ENCODE peak calls at places on chromosomes 5 and 9, in six cellular contexts. One of them, this sample, is unnamed.
A peak's percentile ranks its signal among the peaks of the same experiment; 100 is the strongest.

GRCh38 chr9:130500340-130500771 is 55.6 kb downstream of the ASS1 start:
- DNase-seq in HTR-8/SVneo: no peak
- DNase-seq in GM12891: no peak
- DNase-seq in aorta: no peak
- DNase-seq in stimulated activated CD4-positive, alpha-beta T cell treated with anti-CD3 and anti-CD28 coated beads, Interleukin-1b, Interleukin-23, amount 100 ng/mL, for 4 hours: no peak
- DNase-seq in nucleus accumbens: no peak
- DNase-seq in this sample: no peak

GRCh38 chr5:133990396-133990795 is 14.4 kb downstream of the VDAC1 start:
- DNase-seq in GM12891: no peak
- DNase-seq in stimulated activated CD4-positive, alpha-beta T cell treated with anti-CD3 and anti-CD28 coated beads, Interleukin-1b, Interleukin-23, amount 100 ng/mL, for 4 hours: no peak
- DNase-seq in HTR-8/SVneo: no peak
- DNase-seq in nucleus accumbens: no peak
- DNase-seq in aorta: no peak
- DNase-seq in this sample: no peak

GRCh38 chr5:139474815-139475791 is 4.3 kb downstream of the SMIM33 start:
- DNase-seq in HTR-8/SVneo: peak; percentile 67
- DNase-seq in aorta: no peak
- DNase-seq in stimulated activated CD4-positive, alpha-beta T cell treated with anti-CD3 and anti-CD28 coated beads, Interleukin-1b, Interleukin-23, amount 100 ng/mL, for 4 hours: no peak
- DNase-seq in GM12891: no peak
- DNase-seq in nucleus accumbens: no peak
- DNase-seq in this sample: no peak

GRCh38 chr5:82351754-82352145 is 73.6 kb upstream of the RPS23 start:
- DNase-seq in GM12891: peak; percentile 30
- DNase-seq in HTR-8/SVneo: peak; percentile 64
- DNase-seq in stimulated activated CD4-positive, alpha-beta T cell treated with anti-CD3 and anti-CD28 coated beads, Interleukin-1b, Interleukin-23, amount 100 ng/mL, for 4 hours: no peak
- DNase-seq in aorta: no peak
- DNase-seq in nucleus accumbens: no peak
- DNase-seq in this sample: no peak

GRCh38 chr9:108443741-108444140 is 412.0 kb downstream of the ACTL7B start:
- DNase-seq in aorta: no peak
- DNase-seq in nucleus accumbens: no peak
- DNase-seq in stimulated activated CD4-positive, alpha-beta T cell treated with anti-CD3 and anti-CD28 coated beads, Interleukin-1b, Interleukin-23, amount 100 ng/mL, for 4 hours: no peak
- DNase-seq in HTR-8/SVneo: peak; percentile 22
- DNase-seq in GM12891: no peak
- DNase-seq in this sample: no peak

GRCh38 chr5:113520429-113520828 is 6.9 kb downstream of the YTHDC2 start:
- DNase-seq in aorta: no peak
- DNase-seq in nucleus accumbens: no peak
- DNase-seq in stimulated activated CD4-positive, alpha-beta T cell treated with anti-CD3 and anti-CD28 coated beads, Interleukin-1b, Interleukin-23, amount 100 ng/mL, for 4 hours: no peak
- DNase-seq in GM12891: no peak
- DNase-seq in HTR-8/SVneo: no peak
- DNase-seq in this sample: no peak

GRCh38 chr5:16051246-16051645 is 128.3 kb downstream of the MARCHF11 start:
- DNase-seq in nucleus accumbens: no peak
- DNase-seq in GM12891: no peak
- DNase-seq in aorta: no peak
- DNase-seq in stimulated activated CD4-positive, alpha-beta T cell treated with anti-CD3 and anti-CD28 coated beads, Interleukin-1b, Interleukin-23, amount 100 ng/mL, for 4 hours: no peak
- DNase-seq in HTR-8/SVneo: no peak
- DNase-seq in this sample: no peak

GRCh38 chr9:135905380-135906282 is 1.7 kb downstream of the CAMSAP1 start:
- DNase-seq in GM12891: no peak
- DNase-seq in aorta: peak; percentile 43
- DNase-seq in nucleus accumbens: no peak
- DNase-seq in stimulated activated CD4-positive, alpha-beta T cell treated with anti-CD3 and anti-CD28 coated beads, Interleukin-1b, Interleukin-23, amount 100 ng/mL, for 4 hours: peak; percentile 64
- DNase-seq in HTR-8/SVneo: no peak
- DNase-seq in this sample: peak; percentile 68

GRCh38 chr9:70049236-70049635 is 5.6 kb downstream of the MAMDC2 start:
- DNase-seq in HTR-8/SVneo: peak; percentile 46
- DNase-seq in stimulated activated CD4-positive, alpha-beta T cell treated with anti-CD3 and anti-CD28 coated beads, Interleukin-1b, Interleukin-23, amount 100 ng/mL, for 4 hours: no peak
- DNase-seq in GM12891: no peak
- DNase-seq in aorta: peak; percentile 90
- DNase-seq in nucleus accumbens: no peak
- DNase-seq in this sample: no peak